ENCODE peak calls at places on chromosomes 2 and 18, in nine cellular contexts. One of them, this sample, is unnamed.

GRCh38 chr2:207334309-207334630 is 168.5 kb upstream of the KLF7 start:
- DNase-seq in brain microvascular endothelial cell: no peak
- DNase-seq in stimulated activated CD4-positive, alpha-beta T cell treated with anti-CD3 and anti-CD28 coated beads, Interleukin-12 subunit alpha, Interleukin-12 subunit beta, amount 100 ng/mL, for 4 hours: no peak
- DNase-seq in Jurkat, Clone E6-1: no peak
- DNase-seq in tibial nerve: no peak
- DNase-seq in GM03348: no peak
- DNase-seq in RWPE2: no peak
- DNase-seq in SHP77: no peak
- DNase-seq in transverse colon: no peak
- DNase-seq in this sample: no peak

GRCh38 chr2:150080115-150080514 is 407.4 kb downstream of the RND3 start:
- DNase-seq in tibial nerve: no peak
- DNase-seq in transverse colon: no peak
- DNase-seq in GM03348: no peak
- DNase-seq in RWPE2: no peak
- DNase-seq in SHP77: no peak
- DNase-seq in stimulated activated CD4-positive, alpha-beta T cell treated with anti-CD3 and anti-CD28 coated beads, Interleukin-12 subunit alpha, Interleukin-12 subunit beta, amount 100 ng/mL, for 4 hours: no peak
- DNase-seq in brain microvascular endothelial cell: no peak
- DNase-seq in Jurkat, Clone E6-1: no peak
- DNase-seq in this sample: no peak

GRCh38 chr18:79581406-79581805 is 98.2 kb upstream of the CTDP1 start:
- DNase-seq in SHP77: no peak
- DNase-seq in GM03348: no peak
- DNase-seq in RWPE2: peak
- DNase-seq in stimulated activated CD4-positive, alpha-beta T cell treated with anti-CD3 and anti-CD28 coated beads, Interleukin-12 subunit alpha, Interleukin-12 subunit beta, amount 100 ng/mL, for 4 hours: no peak
- DNase-seq in tibial nerve: peak
- DNase-seq in transverse colon: peak
- DNase-seq in brain microvascular endothelial cell: no peak
- DNase-seq in Jurkat, Clone E6-1: no peak
- DNase-seq in this sample: no peak

GRCh38 chr2:69549421-69549820 is 94.1 kb downstream of the AAK1 start:
- DNase-seq in tibial nerve: no peak
- DNase-seq in SHP77: no peak
- DNase-seq in GM03348: peak
- DNase-seq in brain microvascular endothelial cell: peak
- DNase-seq in Jurkat, Clone E6-1: no peak
- DNase-seq in RWPE2: no peak
- DNase-seq in transverse colon: no peak
- DNase-seq in stimulated activated CD4-positive, alpha-beta T cell treated with anti-CD3 and anti-CD28 coated beads, Interleukin-12 subunit alpha, Interleukin-12 subunit beta, amount 100 ng/mL, for 4 hours: no peak
- DNase-seq in this sample: no peak

GRCh38 chr2:60629801-60630385 is 76.4 kb upstream of the BCL11A start:
- DNase-seq in transverse colon: no peak
- DNase-seq in RWPE2: no peak
- DNase-seq in GM03348: no peak
- DNase-seq in brain microvascular endothelial cell: no peak
- DNase-seq in stimulated activated CD4-positive, alpha-beta T cell treated with anti-CD3 and anti-CD28 coated beads, Interleukin-12 subunit alpha, Interleukin-12 subunit beta, amount 100 ng/mL, for 4 hours: no peak
- DNase-seq in Jurkat, Clone E6-1: no peak
- DNase-seq in SHP77: no peak
- DNase-seq in tibial nerve: no peak
- DNase-seq in this sample: no peak

GRCh38 chr2:105612049-105612448 is 132.7 kb upstream of the NCK2 start:
- DNase-seq in SHP77: no peak
- DNase-seq in RWPE2: no peak
- DNase-seq in Jurkat, Clone E6-1: no peak
- DNase-seq in brain microvascular endothelial cell: no peak
- DNase-seq in tibial nerve: no peak
- DNase-seq in transverse colon: no peak
- DNase-seq in stimulated activated CD4-positive, alpha-beta T cell treated with anti-CD3 and anti-CD28 coated beads, Interleukin-12 subunit alpha, Interleukin-12 subunit beta, amount 100 ng/mL, for 4 hours: no peak
- DNase-seq in GM03348: no peak
- DNase-seq in this sample: no peak

GRCh38 chr2:203407496-203407895 is 79.3 kb downstream of the ABI2 start:
- DNase-seq in brain microvascular endothelial cell: no peak
- DNase-seq in stimulated activated CD4-positive, alpha-beta T cell treated with anti-CD3 and anti-CD28 coated beads, Interleukin-12 subunit alpha, Interleukin-12 subunit beta, amount 100 ng/mL, for 4 hours: no peak
- DNase-seq in tibial nerve: no peak
- DNase-seq in GM03348: no peak
- DNase-seq in transverse colon: no peak
- DNase-seq in RWPE2: no peak
- DNase-seq in SHP77: no peak
- DNase-seq in Jurkat, Clone E6-1: no peak
- DNase-seq in this sample: no peak

GRCh38 chr2:177264209-177264538 is 353 bp downstream of the NFE2L2 start:
- DNase-seq in brain microvascular endothelial cell: no peak
- DNase-seq in SHP77: no peak
- DNase-seq in stimulated activated CD4-positive, alpha-beta T cell treated with anti-CD3 and anti-CD28 coated beads, Interleukin-12 subunit alpha, Interleukin-12 subunit beta, amount 100 ng/mL, for 4 hours: no peak
- DNase-seq in tibial nerve: no peak
- DNase-seq in RWPE2: no peak
- DNase-seq in transverse colon: peak
- DNase-seq in GM03348: peak
- DNase-seq in Jurkat, Clone E6-1: no peak
- DNase-seq in this sample: no peak

GRCh38 chr18:37487400-37487831 is 78.2 kb downstream of the CELF4 start:
- DNase-seq in brain microvascular endothelial cell: no peak
- DNase-seq in tibial nerve: no peak
- DNase-seq in stimulated activated CD4-positive, alpha-beta T cell treated with anti-CD3 and anti-CD28 coated beads, Interleukin-12 subunit alpha, Interleukin-12 subunit beta, amount 100 ng/mL, for 4 hours: no peak
- DNase-seq in SHP77: no peak
- DNase-seq in transverse colon: no peak
- DNase-seq in Jurkat, Clone E6-1: no peak
- DNase-seq in RWPE2: no peak
- DNase-seq in GM03348: no peak
- DNase-seq in this sample: no peak

GRCh38 chr2:238043851-238044250 is 16.9 kb upstream of the SCLY start:
- DNase-seq in brain microvascular endothelial cell: no peak
- DNase-seq in Jurkat, Clone E6-1: no peak
- DNase-seq in transverse colon: no peak
- DNase-seq in SHP77: no peak
- DNase-seq in tibial nerve: no peak
- DNase-seq in stimulated activated CD4-positive, alpha-beta T cell treated with anti-CD3 and anti-CD28 coated beads, Interleukin-12 subunit alpha, Interleukin-12 subunit beta, amount 100 ng/mL, for 4 hours: no peak
- DNase-seq in RWPE2: no peak
- DNase-seq in GM03348: no peak
- DNase-seq in this sample: no peak

GRCh38 chr2:113212245-113213060 is 38.7 kb downstream of the PSD4 start:
- DNase-seq in GM03348: no peak
- DNase-seq in SHP77: no peak
- DNase-seq in RWPE2: no peak
- DNase-seq in stimulated activated CD4-positive, alpha-beta T cell treated with anti-CD3 and anti-CD28 coated beads, Interleukin-12 subunit alpha, Interleukin-12 subunit beta, amount 100 ng/mL, for 4 hours: no peak
- DNase-seq in brain microvascular endothelial cell: no peak
- DNase-seq in Jurkat, Clone E6-1: no peak
- DNase-seq in transverse colon: no peak
- DNase-seq in tibial nerve: no peak
- DNase-seq in this sample: no peak

GRCh38 chr2:201837824-201838340 is 31.5 kb downstream of the CDK15 start:
- DNase-seq in brain microvascular endothelial cell: no peak
- DNase-seq in tibial nerve: no peak
- DNase-seq in GM03348: no peak
- DNase-seq in RWPE2: no peak
- DNase-seq in transverse colon: no peak
- DNase-seq in SHP77: no peak
- DNase-seq in stimulated activated CD4-positive, alpha-beta T cell treated with anti-CD3 and anti-CD28 coated beads, Interleukin-12 subunit alpha, Interleukin-12 subunit beta, amount 100 ng/mL, for 4 hours: no peak
- DNase-seq in Jurkat, Clone E6-1: no peak
- DNase-seq in this sample: no peak

GRCh38 chr2:176071330-176072291 is 12.2 kb downstream of the EVX2 start:
- DNase-seq in RWPE2: no peak
- DNase-seq in transverse colon: no peak
- DNase-seq in stimulated activated CD4-positive, alpha-beta T cell treated with anti-CD3 and anti-CD28 coated beads, Interleukin-12 subunit alpha, Interleukin-12 subunit beta, amount 100 ng/mL, for 4 hours: no peak
- DNase-seq in SHP77: no peak
- DNase-seq in Jurkat, Clone E6-1: no peak
- DNase-seq in brain microvascular endothelial cell: no peak
- DNase-seq in GM03348: no peak
- DNase-seq in tibial nerve: no peak
- DNase-seq in this sample: no peak

GRCh38 chr2:129689600-129689999 is 289.9 kb upstream of the RAB6C start:
- DNase-seq in tibial nerve: no peak
- DNase-seq in RWPE2: no peak
- DNase-seq in transverse colon: no peak
- DNase-seq in brain microvascular endothelial cell: no peak
- DNase-seq in GM03348: no peak
- DNase-seq in stimulated activated CD4-positive, alpha-beta T cell treated with anti-CD3 and anti-CD28 coated beads, Interleukin-12 subunit alpha, Interleukin-12 subunit beta, amount 100 ng/mL, for 4 hours: no peak
- DNase-seq in Jurkat, Clone E6-1: peak
- DNase-seq in SHP77: no peak
- DNase-seq in this sample: no peak

GRCh38 chr2:10868465-10869314 is 43.0 kb upstream of the KCNF1 start:
- DNase-seq in tibial nerve: no peak
- DNase-seq in stimulated activated CD4-positive, alpha-beta T cell treated with anti-CD3 and anti-CD28 coated beads, Interleukin-12 subunit alpha, Interleukin-12 subunit beta, amount 100 ng/mL, for 4 hours: no peak
- DNase-seq in Jurkat, Clone E6-1: no peak
- DNase-seq in RWPE2: no peak
- DNase-seq in SHP77: no peak
- DNase-seq in transverse colon: no peak
- DNase-seq in brain microvascular endothelial cell: peak
- DNase-seq in GM03348: peak
- DNase-seq in this sample: no peak

GRCh38 chr2:12498286-12498685 is 218.4 kb upstream of the TRIB2 start:
- DNase-seq in RWPE2: no peak
- DNase-seq in stimulated activated CD4-positive, alpha-beta T cell treated with anti-CD3 and anti-CD28 coated beads, Interleukin-12 subunit alpha, Interleukin-12 subunit beta, amount 100 ng/mL, for 4 hours: no peak
- DNase-seq in transverse colon: no peak
- DNase-seq in SHP77: no peak
- DNase-seq in tibial nerve: no peak
- DNase-seq in Jurkat, Clone E6-1: no peak
- DNase-seq in GM03348: no peak
- DNase-seq in brain microvascular endothelial cell: no peak
- DNase-seq in this sample: no peak

GRCh38 chr2:67514515-67514914 is 117.4 kb downstream of the ETAA1 start:
- DNase-seq in RWPE2: no peak
- DNase-seq in tibial nerve: no peak
- DNase-seq in GM03348: peak
- DNase-seq in transverse colon: no peak
- DNase-seq in Jurkat, Clone E6-1: no peak
- DNase-seq in SHP77: no peak
- DNase-seq in brain microvascular endothelial cell: no peak
- DNase-seq in stimulated activated CD4-positive, alpha-beta T cell treated with anti-CD3 and anti-CD28 coated beads, Interleukin-12 subunit alpha, Interleukin-12 subunit beta, amount 100 ng/mL, for 4 hours: no peak
- DNase-seq in this sample: no peak

GRCh38 chr2:209451209-209451822 is 27.5 kb downstream of the MAP2 start:
- DNase-seq in brain microvascular endothelial cell: no peak
- DNase-seq in transverse colon: no peak
- DNase-seq in SHP77: peak
- DNase-seq in stimulated activated CD4-positive, alpha-beta T cell treated with anti-CD3 and anti-CD28 coated beads, Interleukin-12 subunit alpha, Interleukin-12 subunit beta, amount 100 ng/mL, for 4 hours: no peak
- DNase-seq in RWPE2: no peak
- DNase-seq in Jurkat, Clone E6-1: no peak
- DNase-seq in tibial nerve: no peak
- DNase-seq in GM03348: no peak
- DNase-seq in this sample: no peak

GRCh38 chr2:224359569-224359968 is 42.3 kb downstream of the FAM124B start:
- DNase-seq in RWPE2: no peak
- DNase-seq in stimulated activated CD4-positive, alpha-beta T cell treated with anti-CD3 and anti-CD28 coated beads, Interleukin-12 subunit alpha, Interleukin-12 subunit beta, amount 100 ng/mL, for 4 hours: no peak
- DNase-seq in Jurkat, Clone E6-1: no peak
- DNase-seq in brain microvascular endothelial cell: no peak
- DNase-seq in transverse colon: no peak
- DNase-seq in GM03348: peak
- DNase-seq in tibial nerve: no peak
- DNase-seq in SHP77: peak
- DNase-seq in this sample: no peak

GRCh38 chr2:236782938-236783337 is 213.3 kb downstream of the ACKR3 start:
- DNase-seq in SHP77: no peak
- DNase-seq in Jurkat, Clone E6-1: no peak
- DNase-seq in tibial nerve: no peak
- DNase-seq in RWPE2: no peak
- DNase-seq in transverse colon: no peak
- DNase-seq in brain microvascular endothelial cell: no peak
- DNase-seq in GM03348: peak
- DNase-seq in stimulated activated CD4-positive, alpha-beta T cell treated with anti-CD3 and anti-CD28 coated beads, Interleukin-12 subunit alpha, Interleukin-12 subunit beta, amount 100 ng/mL, for 4 hours: no peak
- DNase-seq in this sample: no peak

GRCh38 chr18:55079481-55080350 is 120.5 kb upstream of the CCDC68 start:
- DNase-seq in RWPE2: no peak
- DNase-seq in SHP77: no peak
- DNase-seq in brain microvascular endothelial cell: no peak
- DNase-seq in tibial nerve: no peak
- DNase-seq in stimulated activated CD4-positive, alpha-beta T cell treated with anti-CD3 and anti-CD28 coated beads, Interleukin-12 subunit alpha, Interleukin-12 subunit beta, amount 100 ng/mL, for 4 hours: no peak
- DNase-seq in transverse colon: no peak
- DNase-seq in Jurkat, Clone E6-1: no peak
- DNase-seq in GM03348: no peak
- DNase-seq in this sample: no peak

GRCh38 chr2:160299540-160299939 is 99.5 kb upstream of the ITGB6 start:
- DNase-seq in RWPE2: no peak
- DNase-seq in SHP77: no peak
- DNase-seq in Jurkat, Clone E6-1: no peak
- DNase-seq in GM03348: no peak
- DNase-seq in stimulated activated CD4-positive, alpha-beta T cell treated with anti-CD3 and anti-CD28 coated beads, Interleukin-12 subunit alpha, Interleukin-12 subunit beta, amount 100 ng/mL, for 4 hours: no peak
- DNase-seq in brain microvascular endothelial cell: peak
- DNase-seq in tibial nerve: no peak
- DNase-seq in transverse colon: no peak
- DNase-seq in this sample: no peak

GRCh38 chr2:191894681-191895147 is 47.8 kb upstream of the CAVIN2 start:
- DNase-seq in brain microvascular endothelial cell: peak
- DNase-seq in GM03348: peak
- DNase-seq in RWPE2: no peak
- DNase-seq in SHP77: no peak
- DNase-seq in tibial nerve: no peak
- DNase-seq in stimulated activated CD4-positive, alpha-beta T cell treated with anti-CD3 and anti-CD28 coated beads, Interleukin-12 subunit alpha, Interleukin-12 subunit beta, amount 100 ng/mL, for 4 hours: no peak
- DNase-seq in Jurkat, Clone E6-1: no peak
- DNase-seq in transverse colon: no peak
- DNase-seq in this sample: no peak

GRCh38 chr18:57737661-57738060 is 65.5 kb downstream of the ATP8B1 start:
- DNase-seq in brain microvascular endothelial cell: peak
- DNase-seq in SHP77: no peak
- DNase-seq in RWPE2: peak
- DNase-seq in GM03348: peak
- DNase-seq in tibial nerve: peak
- DNase-seq in transverse colon: peak
- DNase-seq in stimulated activated CD4-positive, alpha-beta T cell treated with anti-CD3 and anti-CD28 coated beads, Interleukin-12 subunit alpha, Interleukin-12 subunit beta, amount 100 ng/mL, for 4 hours: no peak
- DNase-seq in Jurkat, Clone E6-1: no peak
- DNase-seq in this sample: no peak

GRCh38 chr2:62485780-62486765 is 19.9 kb downstream of the TMEM17 start:
- DNase-seq in Jurkat, Clone E6-1: no peak
- DNase-seq in transverse colon: no peak
- DNase-seq in stimulated activated CD4-positive, alpha-beta T cell treated with anti-CD3 and anti-CD28 coated beads, Interleukin-12 subunit alpha, Interleukin-12 subunit beta, amount 100 ng/mL, for 4 hours: no peak
- DNase-seq in RWPE2: no peak
- DNase-seq in tibial nerve: no peak
- DNase-seq in SHP77: no peak
- DNase-seq in GM03348: no peak
- DNase-seq in brain microvascular endothelial cell: no peak
- DNase-seq in this sample: no peak

GRCh38 chr2:147433822-147434221 is 411.0 kb upstream of the ACVR2A start:
- DNase-seq in RWPE2: no peak
- DNase-seq in SHP77: no peak
- DNase-seq in brain microvascular endothelial cell: no peak
- DNase-seq in tibial nerve: no peak
- DNase-seq in GM03348: no peak
- DNase-seq in Jurkat, Clone E6-1: no peak
- DNase-seq in stimulated activated CD4-positive, alpha-beta T cell treated with anti-CD3 and anti-CD28 coated beads, Interleukin-12 subunit alpha, Interleukin-12 subunit beta, amount 100 ng/mL, for 4 hours: no peak
- DNase-seq in transverse colon: no peak
- DNase-seq in this sample: no peak

GRCh38 chr2:108613261-108614042 is 79.2 kb downstream of the LIMS1 start:
- DNase-seq in tibial nerve: no peak
- DNase-seq in Jurkat, Clone E6-1: no peak
- DNase-seq in stimulated activated CD4-positive, alpha-beta T cell treated with anti-CD3 and anti-CD28 coated beads, Interleukin-12 subunit alpha, Interleukin-12 subunit beta, amount 100 ng/mL, for 4 hours: no peak
- DNase-seq in GM03348: no peak
- DNase-seq in RWPE2: no peak
- DNase-seq in brain microvascular endothelial cell: no peak
- DNase-seq in SHP77: no peak
- DNase-seq in transverse colon: no peak
- DNase-seq in this sample: no peak

GRCh38 chr18:35969676-35970075 is 2.8 kb upstream of the RMP24 start:
- DNase-seq in brain microvascular endothelial cell: no peak
- DNase-seq in GM03348: no peak
- DNase-seq in tibial nerve: no peak
- DNase-seq in SHP77: no peak
- DNase-seq in stimulated activated CD4-positive, alpha-beta T cell treated with anti-CD3 and anti-CD28 coated beads, Interleukin-12 subunit alpha, Interleukin-12 subunit beta, amount 100 ng/mL, for 4 hours: no peak
- DNase-seq in transverse colon: no peak
- DNase-seq in RWPE2: no peak
- DNase-seq in Jurkat, Clone E6-1: no peak
- DNase-seq in this sample: no peak

GRCh38 chr2:89837962-89838625 is 1146.6 kb downstream of the RPIA start:
- DNase-seq in transverse colon: no peak
- DNase-seq in brain microvascular endothelial cell: no peak
- DNase-seq in Jurkat, Clone E6-1: no peak
- DNase-seq in RWPE2: no peak
- DNase-seq in stimulated activated CD4-positive, alpha-beta T cell treated with anti-CD3 and anti-CD28 coated beads, Interleukin-12 subunit alpha, Interleukin-12 subunit beta, amount 100 ng/mL, for 4 hours: no peak
- DNase-seq in SHP77: no peak
- DNase-seq in GM03348: no peak
- DNase-seq in tibial nerve: no peak
- DNase-seq in this sample: no peak

GRCh38 chr2:16525265-16525887 is 140.3 kb downstream of the CYRIA start:
- DNase-seq in RWPE2: no peak
- DNase-seq in Jurkat, Clone E6-1: peak
- DNase-seq in tibial nerve: no peak
- DNase-seq in brain microvascular endothelial cell: no peak
- DNase-seq in SHP77: peak
- DNase-seq in GM03348: no peak
- DNase-seq in stimulated activated CD4-positive, alpha-beta T cell treated with anti-CD3 and anti-CD28 coated beads, Interleukin-12 subunit alpha, Interleukin-12 subunit beta, amount 100 ng/mL, for 4 hours: no peak
- DNase-seq in transverse colon: peak
- DNase-seq in this sample: no peak

GRCh38 chr18:67290421-67290820 is 226.1 kb downstream of the DSEL start:
- DNase-seq in transverse colon: no peak
- DNase-seq in RWPE2: no peak
- DNase-seq in GM03348: peak
- DNase-seq in Jurkat, Clone E6-1: no peak
- DNase-seq in brain microvascular endothelial cell: no peak
- DNase-seq in SHP77: no peak
- DNase-seq in tibial nerve: no peak
- DNase-seq in stimulated activated CD4-positive, alpha-beta T cell treated with anti-CD3 and anti-CD28 coated beads, Interleukin-12 subunit alpha, Interleukin-12 subunit beta, amount 100 ng/mL, for 4 hours: no peak
- DNase-seq in this sample: no peak

This sample was measured in GM12892.